ENCODE peak calls at places on chromosomes 13 and 19, in four cellular contexts. K is brain microvascular endothelial cell, H is stomach, A is Peyer's patch. Z is an unnamed sample.

GRCh38 chr13:98480915-98481510 is 95.9 kb downstream of the STK24 start:
- DNase-seq in K (peak), H (no peak), A (no peak), Z (no peak)

GRCh38 chr13:112133489-112134149 is 66.7 kb downstream of the SOX1 start:
- DNase-seq in K (no peak), H (no peak), A (no peak), Z (no peak)

GRCh38 chr19:5448374-5448773 is 6.8 kb upstream of the ZNRF4 start:
- DNase-seq in K (no peak), H (peak), A (no peak), Z (no peak)

GRCh38 chr13:111177081-111177711 is 62.1 kb downstream of the ARHGEF7 start:
- DNase-seq in K (peak), H (peak), A (peak), Z (no peak)

GRCh38 chr13:112748947-112749346 is 59.1 kb downstream of the ATP11A start:
- DNase-seq in K (no peak), H (no peak), A (no peak), Z (no peak)

GRCh38 chr19:18736415-18737336 is 53.2 kb downstream of the CRTC1 start:
- DNase-seq in K (no peak), H (peak), A (no peak), Z (no peak)

GRCh38 chr19:36838784-36839324 is 667 bp upstream of the ZNF790 start:
- DNase-seq in K (no peak), H (no peak), A (no peak), Z (no peak)

GRCh38 chr19:54694648-54695047 is 29.6 kb upstream of the KIR3DL3 start:
- DNase-seq in K (no peak), H (no peak), A (no peak), Z (no peak)

GRCh38 chr19:403221-404036 is 5.5 kb downstream of the C2CD4C start:
- DNase-seq in K (no peak), H (no peak), A (no peak), Z (no peak)

GRCh38 chr19:52748336-52748950 is 13.6 kb upstream of the ZNF611 start:
- DNase-seq in K (no peak), H (no peak), A (no peak), Z (no peak)

DNA sequence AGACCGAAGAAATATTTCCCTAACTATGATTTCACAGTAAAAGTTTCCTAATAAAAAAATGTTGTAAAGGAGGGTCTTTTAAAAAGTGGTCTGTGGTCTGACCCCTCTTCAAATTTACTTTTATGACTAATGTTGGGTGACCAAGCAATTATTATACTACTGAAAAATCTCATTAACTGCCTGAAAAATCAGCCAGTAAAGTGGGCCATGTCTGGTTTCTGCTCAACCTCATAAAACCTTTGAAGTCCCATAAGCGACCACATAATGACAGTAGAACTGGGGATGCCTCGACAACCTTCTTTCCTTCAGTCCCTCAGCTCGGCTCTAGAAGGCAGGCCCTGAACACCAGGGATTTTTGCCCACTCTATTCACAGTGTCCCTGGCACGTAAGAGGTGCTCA is 434.3 kb downstream of the EFNB2 start:
- DNase-seq in K (no peak), H (no peak), A (no peak), Z (no peak)
- H3K27ac ChIP-seq in K (no peak), H (peak), A (peak), Z (no peak)

GRCh38 chr19:6500837-6501739 is 1.0 kb downstream of the TUBB4A start:
- DNase-seq in K (no peak), H (no peak), A (no peak), Z (no peak)
- H3K4me3 ChIP-seq in K (no peak), H (peak), A (peak), Z (no peak)

GRCh38 chr19:46495789-46496099 is at the start of gene PNMA8B:
- DNase-seq in K (peak), H (no peak), A (peak), Z (no peak)
- H3K27ac ChIP-seq in K (no peak), H (no peak), A (no peak), Z (no peak)

DNA sequence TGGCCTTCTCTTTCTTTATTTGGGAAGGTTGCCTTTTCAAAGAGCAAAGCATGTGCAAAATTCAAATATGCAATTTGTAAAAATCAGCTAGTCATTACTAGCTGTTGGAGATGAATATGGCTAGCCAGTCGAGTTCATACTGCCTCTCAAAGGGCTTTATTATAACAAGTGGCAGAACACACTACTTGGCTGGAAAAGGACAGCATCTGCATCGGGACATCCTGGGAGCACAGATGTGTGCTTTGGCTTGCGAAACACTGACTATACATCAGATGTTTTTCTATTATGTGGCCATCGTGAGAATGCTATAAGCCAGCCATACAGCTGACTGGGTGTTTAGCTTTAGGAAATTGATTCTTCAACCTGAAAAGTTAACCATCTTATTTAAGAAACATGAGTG is 424.2 kb downstream of the KCTD12 start:
- DNase-seq in K (no peak), H (no peak), A (no peak), Z (no peak)
- H3K4me3 ChIP-seq in K (no peak), H (no peak), A (no peak), Z (no peak)

GRCh38 chr13:30932481-30933333 is at the start of gene TEX26:
- DNase-seq in K (peak), H (no peak), A (no peak), Z (no peak)
- H3K27ac ChIP-seq in K (no peak), H (no peak), A (no peak), Z (no peak)

Z was measured in AG04450.